ENCODE peak calls at places on chromosomes 5 and 9, in six cellular contexts. One of them, this sample, is unnamed.

GRCh38 chr5:75356719-75357118 is 19.7 kb downstream of the HMGCR start:
- DNase-seq in mesendoderm: no peak
- DNase-seq in IMR-90: no peak
- DNase-seq in H1: no peak
- DNase-seq in trophoblast cell: no peak
- DNase-seq in mesenchymal stem cell: no peak
- DNase-seq in this sample: no peak

GRCh38 chr9:98158071-98158791 is 34.2 kb downstream of the CORO2A start:
- DNase-seq in mesendoderm: no peak
- DNase-seq in IMR-90: no peak
- DNase-seq in H1: no peak
- DNase-seq in trophoblast cell: no peak
- DNase-seq in mesenchymal stem cell: no peak
- DNase-seq in this sample: no peak

GRCh38 chr9:115172105-115172504 is 54.1 kb upstream of the TNC start:
- DNase-seq in mesendoderm: no peak
- DNase-seq in IMR-90: no peak
- DNase-seq in H1: no peak
- DNase-seq in trophoblast cell: no peak
- DNase-seq in mesenchymal stem cell: no peak
- DNase-seq in this sample: no peak

GRCh38 chr9:69174645-69175487 is 789 bp downstream of the TJP2 start:
- DNase-seq in mesendoderm: peak
- DNase-seq in IMR-90: peak
- DNase-seq in H1: no peak
- DNase-seq in trophoblast cell: peak
- DNase-seq in mesenchymal stem cell: peak
- DNase-seq in this sample: no peak

GRCh38 chr5:14445581-14446290 is 135.9 kb upstream of the OTULINL start:
- DNase-seq in mesendoderm: peak
- DNase-seq in IMR-90: no peak
- DNase-seq in H1: peak
- DNase-seq in trophoblast cell: no peak
- DNase-seq in mesenchymal stem cell: peak
- DNase-seq in this sample: peak

GRCh38 chr9:13186774-13187173 is 92.7 kb downstream of the MPDZ start:
- DNase-seq in mesendoderm: no peak
- DNase-seq in IMR-90: no peak
- DNase-seq in H1: no peak
- DNase-seq in trophoblast cell: no peak
- DNase-seq in mesenchymal stem cell: no peak
- DNase-seq in this sample: no peak

GRCh38 chr9:893843-894420 is 52.4 kb downstream of the DMRT1 start:
- DNase-seq in mesendoderm: peak
- DNase-seq in IMR-90: peak
- DNase-seq in H1: peak
- DNase-seq in trophoblast cell: peak
- DNase-seq in mesenchymal stem cell: peak
- DNase-seq in this sample: peak

GRCh38 chr9:36217256-36217968 is 26.7 kb downstream of the CLTA start:
- DNase-seq in mesendoderm: no peak
- DNase-seq in IMR-90: no peak
- DNase-seq in H1: no peak
- DNase-seq in trophoblast cell: no peak
- DNase-seq in mesenchymal stem cell: no peak
- DNase-seq in this sample: no peak

GRCh38 chr5:119743927-119744326 is 114.6 kb downstream of the FAM170A start:
- DNase-seq in mesendoderm: peak
- DNase-seq in IMR-90: peak
- DNase-seq in H1: no peak
- DNase-seq in trophoblast cell: peak
- DNase-seq in mesenchymal stem cell: peak
- DNase-seq in this sample: peak

GRCh38 chr5:33460210-33460609 is 19.4 kb downstream of the TARS1 start:
- DNase-seq in mesendoderm: no peak
- DNase-seq in IMR-90: no peak
- DNase-seq in H1: no peak
- DNase-seq in trophoblast cell: no peak
- DNase-seq in mesenchymal stem cell: no peak
- DNase-seq in this sample: no peak

GRCh38 chr5:61308699-61309098 is 23.4 kb upstream of the ZSWIM6 start:
- DNase-seq in mesendoderm: peak
- DNase-seq in IMR-90: no peak
- DNase-seq in H1: no peak
- DNase-seq in trophoblast cell: no peak
- DNase-seq in mesenchymal stem cell: no peak
- DNase-seq in this sample: no peak

GRCh38 chr9:136372561-136373299 is 739 bp downstream of the CARD9 start:
- DNase-seq in mesendoderm: peak
- DNase-seq in IMR-90: peak
- DNase-seq in H1: no peak
- DNase-seq in trophoblast cell: peak
- DNase-seq in mesenchymal stem cell: peak
- DNase-seq in this sample: no peak

GRCh38 chr9:96219615-96220257 is 82.2 kb downstream of the HSD17B3 start:
- DNase-seq in mesendoderm: peak
- DNase-seq in IMR-90: no peak
- DNase-seq in H1: no peak
- DNase-seq in trophoblast cell: peak
- DNase-seq in mesenchymal stem cell: no peak
- DNase-seq in this sample: no peak

GRCh38 chr9:107918749-107919148 is 429.2 kb upstream of the KLF4 start:
- DNase-seq in mesendoderm: no peak
- DNase-seq in IMR-90: no peak
- DNase-seq in H1: no peak
- DNase-seq in trophoblast cell: no peak
- DNase-seq in mesenchymal stem cell: no peak
- DNase-seq in this sample: no peak

GRCh38 chr5:80346055-80346454 is 26.3 kb downstream of the SPZ1 start:
- DNase-seq in mesendoderm: peak
- DNase-seq in IMR-90: no peak
- DNase-seq in H1: peak
- DNase-seq in trophoblast cell: peak
- DNase-seq in mesenchymal stem cell: peak
- DNase-seq in this sample: no peak

GRCh38 chr5:135053278-135053677 is 19.2 kb upstream of the PITX1 start:
- DNase-seq in mesendoderm: no peak
- DNase-seq in IMR-90: no peak
- DNase-seq in H1: no peak
- DNase-seq in trophoblast cell: no peak
- DNase-seq in mesenchymal stem cell: no peak
- DNase-seq in this sample: no peak

GRCh38 chr9:120358877-120359276 is 221.1 kb downstream of the CDK5RAP2 start:
- DNase-seq in mesendoderm: peak
- DNase-seq in IMR-90: no peak
- DNase-seq in H1: no peak
- DNase-seq in trophoblast cell: no peak
- DNase-seq in mesenchymal stem cell: no peak
- DNase-seq in this sample: no peak

GRCh38 chr5:158943057-158943456 is 156.7 kb downstream of the EBF1 start:
- DNase-seq in mesendoderm: no peak
- DNase-seq in IMR-90: peak
- DNase-seq in H1: no peak
- DNase-seq in trophoblast cell: no peak
- DNase-seq in mesenchymal stem cell: peak
- DNase-seq in this sample: no peak

GRCh38 chr5:32852535-32852934 is 141.4 kb downstream of the NPR3 start:
- DNase-seq in mesendoderm: peak
- DNase-seq in IMR-90: peak
- DNase-seq in H1: peak
- DNase-seq in trophoblast cell: peak
- DNase-seq in mesenchymal stem cell: peak
- DNase-seq in this sample: peak

GRCh38 chr5:125874717-125875116 is 548.5 kb upstream of the GRAMD2B start:
- DNase-seq in mesendoderm: peak
- DNase-seq in IMR-90: no peak
- DNase-seq in H1: no peak
- DNase-seq in trophoblast cell: no peak
- DNase-seq in mesenchymal stem cell: no peak
- DNase-seq in this sample: no peak

GRCh38 chr5:177309351-177310191 is 2.1 kb downstream of the MXD3 start:
- DNase-seq in mesendoderm: peak
- DNase-seq in IMR-90: peak
- DNase-seq in H1: peak
- DNase-seq in trophoblast cell: peak
- DNase-seq in mesenchymal stem cell: peak
- DNase-seq in this sample: peak

GRCh38 chr9:113154471-113154870 is 3.7 kb downstream of the SLC31A2 start:
- DNase-seq in mesendoderm: no peak
- DNase-seq in IMR-90: peak
- DNase-seq in H1: no peak
- DNase-seq in trophoblast cell: no peak
- DNase-seq in mesenchymal stem cell: peak
- DNase-seq in this sample: no peak

GRCh38 chr9:109277451-109277850 is 43.4 kb downstream of the EPB41L4B start:
- DNase-seq in mesendoderm: no peak
- DNase-seq in IMR-90: no peak
- DNase-seq in H1: no peak
- DNase-seq in trophoblast cell: no peak
- DNase-seq in mesenchymal stem cell: no peak
- DNase-seq in this sample: no peak

GRCh38 chr5:109997191-109997590 is 307.5 kb downstream of the MAN2A1 start:
- DNase-seq in mesendoderm: peak
- DNase-seq in IMR-90: no peak
- DNase-seq in H1: no peak
- DNase-seq in trophoblast cell: no peak
- DNase-seq in mesenchymal stem cell: no peak
- DNase-seq in this sample: no peak

GRCh38 chr9:90044710-90045151 is 439.9 kb downstream of the GADD45G start:
- DNase-seq in mesendoderm: peak
- DNase-seq in IMR-90: no peak
- DNase-seq in H1: no peak
- DNase-seq in trophoblast cell: no peak
- DNase-seq in mesenchymal stem cell: peak
- DNase-seq in this sample: no peak

GRCh38 chr5:143636951-143637528 is 174.9 kb upstream of the HMHB1 start:
- DNase-seq in mesendoderm: no peak
- DNase-seq in IMR-90: peak
- DNase-seq in H1: no peak
- DNase-seq in trophoblast cell: no peak
- DNase-seq in mesenchymal stem cell: peak
- DNase-seq in this sample: no peak

GRCh38 chr5:89255845-89256463 is 373.0 kb upstream of the MEF2C start:
- DNase-seq in mesendoderm: peak
- DNase-seq in IMR-90: peak
- DNase-seq in H1: peak
- DNase-seq in trophoblast cell: no peak
- DNase-seq in mesenchymal stem cell: peak
- DNase-seq in this sample: no peak

GRCh38 chr9:127568971-127569818 is 42.9 kb upstream of the STXBP1 start:
- DNase-seq in mesendoderm: peak
- DNase-seq in IMR-90: peak
- DNase-seq in H1: no peak
- DNase-seq in trophoblast cell: peak
- DNase-seq in mesenchymal stem cell: peak
- DNase-seq in this sample: peak

DNA sequence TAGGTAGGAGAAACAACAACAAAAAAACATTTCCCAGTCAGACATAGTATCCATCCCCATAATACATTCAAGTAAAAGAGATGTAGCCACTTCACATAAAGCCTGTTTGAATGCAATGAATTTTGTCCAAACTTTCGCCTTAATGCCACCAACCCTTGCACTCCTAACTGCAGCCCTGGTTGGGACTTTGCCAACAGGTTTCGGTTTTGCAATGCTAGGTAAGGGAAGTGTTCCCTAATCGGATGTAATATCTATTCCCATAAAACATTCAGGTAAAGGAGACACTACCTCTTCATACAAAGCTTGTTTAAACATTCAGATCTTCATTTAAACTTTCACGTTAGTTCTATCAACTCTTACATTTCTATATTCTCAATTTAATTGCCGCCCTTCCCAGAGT is 336.1 kb downstream of the DRD1 start:
- DNase-seq in mesendoderm: no peak
- DNase-seq in IMR-90: no peak
- DNase-seq in H1: no peak
- DNase-seq in trophoblast cell: no peak
- DNase-seq in mesenchymal stem cell: no peak
- DNase-seq in this sample: no peak
- H3K23ac ChIP-seq in mesendoderm: no peak
- H3K23ac ChIP-seq in IMR-90: no peak
- H3K23ac ChIP-seq in H1: no peak
- H3K23ac ChIP-seq in trophoblast cell: no peak
- H3K23ac ChIP-seq in mesenchymal stem cell: no peak
- H3K23ac ChIP-seq in this sample: no peak

DNA sequence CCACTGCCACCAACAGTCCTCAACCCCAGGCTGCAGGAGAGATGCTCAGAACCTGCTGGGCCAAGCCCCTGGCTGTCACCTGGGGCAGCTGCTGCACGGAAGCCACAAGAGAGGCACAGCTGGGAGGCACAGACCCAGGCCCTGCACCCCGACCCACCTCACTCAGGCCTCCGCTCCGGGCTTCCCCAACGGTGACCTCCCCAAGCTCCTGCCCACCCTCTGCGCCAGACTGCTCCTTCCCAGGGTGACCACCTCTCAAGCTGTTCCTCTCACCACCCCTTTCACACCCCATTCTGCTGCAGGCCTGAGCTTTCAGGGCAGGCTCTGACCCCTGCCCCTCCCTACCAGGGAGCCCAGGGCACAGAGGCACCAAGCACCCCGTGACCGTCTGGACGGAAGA is 33.0 kb downstream of the VAV2 start:
- DNase-seq in mesendoderm: no peak
- DNase-seq in IMR-90: no peak
- DNase-seq in H1: no peak
- DNase-seq in trophoblast cell: no peak
- DNase-seq in mesenchymal stem cell: no peak
- DNase-seq in this sample: no peak
- H3K4ac ChIP-seq in mesendoderm: no peak
- H3K4ac ChIP-seq in IMR-90: no peak
- H3K4ac ChIP-seq in H1: peak
- H3K4ac ChIP-seq in trophoblast cell: peak
- H3K4ac ChIP-seq in mesenchymal stem cell: no peak
- H3K4ac ChIP-seq in this sample: no peak

DNA sequence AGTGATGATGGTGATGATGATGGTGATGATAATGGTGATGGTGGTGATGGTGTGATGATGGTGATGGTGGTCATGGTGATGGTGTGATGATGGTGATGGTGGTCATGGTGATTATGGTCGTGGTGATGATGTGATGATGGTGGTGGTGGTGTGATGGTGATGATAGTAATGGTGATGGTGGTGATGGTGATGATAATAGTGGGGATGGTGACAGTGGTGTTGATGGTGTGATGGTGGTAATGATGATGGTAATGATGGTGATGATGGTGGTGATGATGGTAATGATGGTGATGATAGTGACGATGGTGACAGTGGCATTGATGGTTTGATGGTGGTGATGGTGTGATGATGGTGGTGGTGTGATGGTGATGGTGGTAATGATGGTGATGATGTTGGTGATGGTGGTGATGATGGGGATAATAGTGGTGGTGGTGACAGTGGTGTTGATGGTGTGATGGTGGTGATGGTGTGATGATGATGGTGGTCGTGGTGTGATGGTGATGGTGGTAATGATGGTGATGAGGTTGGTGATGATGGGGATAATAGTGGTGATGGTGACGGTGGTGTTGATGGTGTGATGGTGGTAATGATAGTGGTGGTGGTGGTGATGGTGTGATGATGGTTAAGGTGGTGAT is 6.5 kb downstream of the STKLD1 start:
- DNase-seq in mesendoderm: no peak
- DNase-seq in IMR-90: no peak
- DNase-seq in H1: no peak
- DNase-seq in trophoblast cell: no peak
- DNase-seq in mesenchymal stem cell: no peak
- DNase-seq in this sample: no peak
- H3K23ac ChIP-seq in mesendoderm: no peak
- H3K23ac ChIP-seq in IMR-90: no peak
- H3K23ac ChIP-seq in H1: no peak
- H3K23ac ChIP-seq in trophoblast cell: no peak
- H3K23ac ChIP-seq in mesenchymal stem cell: no peak
- H3K23ac ChIP-seq in this sample: no peak

GRCh38 chr5:140868721-140869554 is at the start of gene PCDHA11:
- DNase-seq in mesendoderm: peak
- DNase-seq in IMR-90: no peak
- DNase-seq in H1: no peak
- DNase-seq in trophoblast cell: no peak
- DNase-seq in mesenchymal stem cell: no peak
- DNase-seq in this sample: peak
- H3K4ac ChIP-seq in mesendoderm: no peak
- H3K4ac ChIP-seq in IMR-90: no peak
- H3K4ac ChIP-seq in H1: no peak
- H3K4ac ChIP-seq in trophoblast cell: no peak
- H3K4ac ChIP-seq in mesenchymal stem cell: no peak
- H3K4ac ChIP-seq in this sample: no peak

This sample was measured in neuronal stem cell.